ENCODE peak calls at places on chromosome 14, in seven cellular contexts. A is H4, J is AG08395, K is occipital lobe, F is lung, P is GF-D8, H is GM03348. M is an unnamed sample.
A peak's percentile ranks its signal among the peaks of the same experiment; 100 is the strongest.

GRCh38 chr14:104460920-104461651 is 118.5 kb upstream of the C14orf180 start:
- DNase-seq in A (no peak), J (no peak), K (no peak), F (peak; percentile 27), P (no peak), H (no peak), M (peak; percentile 73)

GRCh38 chr14:35342160-35343010 is 50.2 kb downstream of the PSMA6 start:
- DNase-seq in A (no peak), J (peak; percentile 56), K (no peak), F (no peak), P (no peak), H (peak; percentile 60), M (no peak)

GRCh38 chr14:81323621-81324400 is 76.3 kb downstream of the STON2 start:
- DNase-seq in A (peak; percentile 78), J (no peak), K (no peak), F (peak; percentile 37), P (no peak), H (no peak), M (peak; percentile 79)

GRCh38 chr14:23641180-23641914 is 5.2 kb downstream of the DHRS2 start:
- DNase-seq in A (no peak), J (no peak), K (no peak), F (no peak), P (no peak), H (no peak), M (no peak)

GRCh38 chr14:24051789-24052655 is at the start of gene CARMIL3:
- DNase-seq in A (no peak), J (peak; percentile 78), K (peak; percentile 25), F (peak; percentile 78), P (no peak), H (peak; percentile 94), M (peak; percentile 78)

GRCh38 chr14:104925941-104926609 is 1.4 kb downstream of the PLD4 start:
- DNase-seq in A (no peak), J (no peak), K (no peak), F (no peak), P (no peak), H (no peak), M (no peak)

GRCh38 chr14:103522028-103522581 is 525 bp downstream of the CKB start:
- DNase-seq in A (no peak), J (no peak), K (no peak), F (no peak), P (no peak), H (peak; percentile 26), M (no peak)

GRCh38 chr14:105013150-105013787 is 7.6 kb downstream of the CDCA4 start:
- DNase-seq in A (no peak), J (peak; percentile 31), K (no peak), F (no peak), P (no peak), H (peak; percentile 41), M (no peak)

GRCh38 chr14:74348735-74349463 is 628 bp downstream of the VRTN start:
- DNase-seq in A (no peak), J (no peak), K (no peak), F (no peak), P (no peak), H (no peak), M (no peak)

M was measured in H9.